ENCODE peak calls at places on chromosome 14, in ten cellular contexts. N is BE2C; Z is MV-4-11; D is activated CD4-positive, CD25-positive, alpha-beta regulatory T cell; Y is HT1080; T is anterior cingulate cortex; A is fibroblast of pulmonary artery; K is AG08395; G is retina; P is H4. I is an unnamed sample.

GRCh38 chr14:102415671-102416070 is 52.9 kb downstream of the TECPR2 start:
- DNase-seq in N (no peak), Z (no peak), D (no peak), Y (no peak), T (no peak), A (no peak), K (no peak), G (no peak), P (no peak), I (no peak)

GRCh38 chr14:38078393-38078792 is 129.3 kb upstream of the SSTR1 start:
- DNase-seq in N (no peak), Z (no peak), D (no peak), Y (no peak), T (no peak), A (no peak), K (no peak), G (no peak), P (peak), I (peak)

GRCh38 chr14:59321184-59321952 is 132.9 kb downstream of the DAAM1 start:
- DNase-seq in N (no peak), Z (peak), D (no peak), Y (peak), T (no peak), A (peak), K (no peak), G (no peak), P (peak), I (no peak)

GRCh38 chr14:65230287-65230728 is 128.0 kb upstream of the MAX start:
- DNase-seq in N (peak), Z (no peak), D (no peak), Y (no peak), T (no peak), A (peak), K (no peak), G (peak), P (no peak), I (no peak)

GRCh38 chr14:81594012-81594411 is 60.4 kb upstream of the SEL1L start:
- DNase-seq in N (no peak), Z (no peak), D (no peak), Y (peak), T (no peak), A (no peak), K (no peak), G (no peak), P (peak), I (no peak)

GRCh38 chr14:61476105-61476736 is 154.8 kb downstream of the PRKCH start:
- DNase-seq in N (peak), Z (no peak), D (no peak), Y (no peak), T (no peak), A (no peak), K (no peak), G (peak), P (no peak), I (no peak)

GRCh38 chr14:103854822-103855733 is 7.7 kb upstream of the PPP1R13B start:
- DNase-seq in N (peak), Z (no peak), D (no peak), Y (no peak), T (no peak), A (no peak), K (no peak), G (peak), P (no peak), I (no peak)

GRCh38 chr14:69606816-69607215 is 4.6 kb upstream of the SUSD6 start:
- DNase-seq in N (no peak), Z (no peak), D (no peak), Y (no peak), T (no peak), A (no peak), K (no peak), G (no peak), P (no peak), I (no peak)

GRCh38 chr14:102920273-102920997 is 2.0 kb upstream of the AMN start:
- DNase-seq in N (no peak), Z (no peak), D (no peak), Y (no peak), T (no peak), A (no peak), K (no peak), G (no peak), P (no peak), I (no peak)

GRCh38 chr14:61584258-61584657 is 111.1 kb upstream of the HIF1A start:
- DNase-seq in N (no peak), Z (no peak), D (no peak), Y (peak), T (no peak), A (peak), K (peak), G (no peak), P (peak), I (no peak)

GRCh38 chr14:99946652-99947489 is 118.4 kb upstream of the EVL start:
- DNase-seq in N (peak), Z (peak), D (peak), Y (no peak), T (no peak), A (no peak), K (peak), G (peak), P (no peak), I (peak)

GRCh38 chr14:71665157-71665556 is 267.1 kb upstream of the RGS6 start:
- DNase-seq in N (no peak), Z (no peak), D (no peak), Y (peak), T (no peak), A (peak), K (peak), G (no peak), P (peak), I (no peak)

GRCh38 chr14:22506778-22507351 is 82.2 kb downstream of the DAD1 start:
- DNase-seq in N (no peak), Z (no peak), D (no peak), Y (no peak), T (no peak), A (no peak), K (no peak), G (no peak), P (no peak), I (no peak)

GRCh38 chr14:100654814-100655795 is 67.9 kb upstream of the BEGAIN start:
- DNase-seq in N (peak), Z (no peak), D (no peak), Y (no peak), T (no peak), A (no peak), K (peak), G (peak), P (no peak), I (peak)

GRCh38 chr14:93970589-93970966 is 5.8 kb downstream of the ASB2 start:
- DNase-seq in N (no peak), Z (peak), D (peak), Y (peak), T (no peak), A (peak), K (no peak), G (no peak), P (peak), I (no peak)

GRCh38 chr14:98069712-98070133 is 1202.3 kb downstream of the BCL11B start:
- DNase-seq in N (no peak), Z (no peak), D (no peak), Y (peak), T (no peak), A (no peak), K (no peak), G (no peak), P (peak), I (peak)

GRCh38 chr14:91885113-91885712 is 17.9 kb upstream of the TC2N start:
- DNase-seq in N (no peak), Z (no peak), D (no peak), Y (no peak), T (no peak), A (no peak), K (no peak), G (no peak), P (no peak), I (no peak)

GRCh38 chr14:20477211-20477876 is 8.1 kb downstream of the PNP start:
- DNase-seq in N (peak), Z (peak), D (no peak), Y (peak), T (no peak), A (peak), K (no peak), G (peak), P (peak), I (no peak)

GRCh38 chr14:58297412-58297761 is 968 bp upstream of the ARID4A start:
- DNase-seq in N (no peak), Z (no peak), D (no peak), Y (no peak), T (no peak), A (no peak), K (no peak), G (no peak), P (no peak), I (no peak)

GRCh38 chr14:60951781-60952435 is 29.0 kb downstream of the TRMT5 start:
- DNase-seq in N (no peak), Z (no peak), D (no peak), Y (no peak), T (no peak), A (no peak), K (no peak), G (no peak), P (no peak), I (no peak)

GRCh38 chr14:72616294-72616693 is 277.6 kb downstream of the DPF3 start:
- DNase-seq in N (no peak), Z (no peak), D (no peak), Y (no peak), T (no peak), A (peak), K (peak), G (no peak), P (no peak), I (no peak)

GRCh38 chr14:21734457-21735074 is 60.9 kb upstream of the OR4E1 start:
- DNase-seq in N (peak), Z (peak), D (peak), Y (peak), T (no peak), A (peak), K (no peak), G (no peak), P (peak), I (peak)

GRCh38 chr14:70884595-70885342 is 22.5 kb upstream of the PCNX1 start:
- DNase-seq in N (no peak), Z (no peak), D (no peak), Y (no peak), T (no peak), A (no peak), K (no peak), G (no peak), P (no peak), I (no peak)

GRCh38 chr14:70642313-70643235 is 858 bp downstream of the TTC9 start:
- DNase-seq in N (peak), Z (no peak), D (no peak), Y (no peak), T (no peak), A (no peak), K (no peak), G (peak), P (no peak), I (no peak)

GRCh38 chr14:93245764-93246420 is 38.8 kb downstream of the UBR7 start:
- DNase-seq in N (no peak), Z (no peak), D (no peak), Y (no peak), T (no peak), A (no peak), K (no peak), G (no peak), P (no peak), I (no peak)

GRCh38 chr14:34650786-34651584 is 21.0 kb upstream of the SNX6 start:
- DNase-seq in N (no peak), Z (peak), D (no peak), Y (peak), T (no peak), A (peak), K (peak), G (no peak), P (peak), I (peak)

GRCh38 chr14:69049675-69050074 is 70.6 kb upstream of the ACTN1 start:
- DNase-seq in N (no peak), Z (peak), D (no peak), Y (peak), T (no peak), A (peak), K (peak), G (no peak), P (no peak), I (no peak)

GRCh38 chr14:85466678-85467077 is 63.3 kb upstream of the FLRT2 start:
- DNase-seq in N (no peak), Z (no peak), D (no peak), Y (peak), T (no peak), A (no peak), K (no peak), G (no peak), P (no peak), I (no peak)

GRCh38 chr14:32697704-32698103 is 241.0 kb upstream of the NPAS3 start:
- DNase-seq in N (no peak), Z (no peak), D (no peak), Y (peak), T (no peak), A (peak), K (peak), G (no peak), P (no peak), I (peak)

GRCh38 chr14:37247777-37248461 is 50.2 kb downstream of the MIPOL1 start:
- DNase-seq in N (no peak), Z (no peak), D (no peak), Y (no peak), T (no peak), A (no peak), K (no peak), G (no peak), P (no peak), I (no peak)

GRCh38 chr14:103087343-103087835 is 3.4 kb downstream of the LBHD2 start:
- DNase-seq in N (peak), Z (no peak), D (no peak), Y (no peak), T (no peak), A (no peak), K (no peak), G (peak), P (no peak), I (no peak)

GRCh38 chr14:31253746-31254471 is 46.3 kb upstream of the HECTD1 start:
- DNase-seq in N (no peak), Z (no peak), D (no peak), Y (no peak), T (no peak), A (no peak), K (no peak), G (no peak), P (no peak), I (no peak)

GRCh38 chr14:105411017-105411941 is 8.3 kb upstream of the MTA1 start:
- DNase-seq in N (peak), Z (no peak), D (no peak), Y (no peak), T (no peak), A (peak), K (peak), G (peak), P (no peak), I (peak)

GRCh38 chr14:83342590-83342989 is 1808.9 kb upstream of the SEL1L start:
- DNase-seq in N (no peak), Z (no peak), D (no peak), Y (no peak), T (no peak), A (no peak), K (peak), G (no peak), P (peak), I (no peak)

GRCh38 chr14:99425272-99425681 is 55.4 kb downstream of the SETD3 start:
- DNase-seq in N (no peak), Z (no peak), D (no peak), Y (no peak), T (no peak), A (no peak), K (no peak), G (peak), P (no peak), I (no peak)

GRCh38 chr14:32324601-32325000 is 4.5 kb upstream of the AKAP6 start:
- DNase-seq in N (no peak), Z (no peak), D (no peak), Y (peak), T (no peak), A (no peak), K (no peak), G (no peak), P (no peak), I (no peak)

GRCh38 chr14:70909788-70910614 is 2.7 kb downstream of the PCNX1 start:
- DNase-seq in N (no peak), Z (no peak), D (no peak), Y (no peak), T (no peak), A (no peak), K (no peak), G (no peak), P (no peak), I (no peak)